ENCODE peak calls at places on chromosomes 11 and 22, in four cellular contexts. A, H, U and K are unnamed samples.

GRCh38 chr11:71462726-71463125 is 9.7 kb downstream of the NADSYN1 start:
- DNase-seq in A (no peak), H (no peak), U (no peak), K (no peak)

GRCh38 chr11:126634963-126635362 is 279.5 kb downstream of the ST3GAL4 start:
- DNase-seq in H (no peak), A (no peak), U (no peak), K (no peak)

GRCh38 chr11:110601941-110602340 is 110.3 kb downstream of the ARHGAP20 start:
- DNase-seq in A (no peak), U (no peak), H (no peak), K (no peak)

GRCh38 chr22:36369922-36370781 is 17.6 kb downstream of the MYH9 start:
- DNase-seq in U (peak; percentile 74), A (peak; percentile 57), H (peak; percentile 65), K (no peak)

GRCh38 chr22:23315341-23315917 is 135.1 kb downstream of the BCR start:
- DNase-seq in H (peak; percentile 87), A (peak; percentile 84), U (peak; percentile 68), K (peak; percentile 23)

GRCh38 chr22:22730655-22731373 is 86.4 kb downstream of the GGTLC2 start:
- DNase-seq in A (no peak), U (no peak), H (no peak), K (no peak)

GRCh38 chr11:121936781-121937447 is 179.1 kb downstream of the BLID start:
- DNase-seq in A (no peak), U (peak; percentile 27), H (peak; percentile 94), K (no peak)

GRCh38 chr22:50278461-50278860 is 8.3 kb upstream of the MAPK11 start:
- DNase-seq in U (no peak), A (no peak), H (no peak), K (no peak)

GRCh38 chr11:114256176-114256897 is 39.9 kb upstream of the NNMT start:
- DNase-seq in A (peak; percentile 64), H (no peak), U (no peak), K (no peak)

GRCh38 chr11:115197433-115197832 is 306.8 kb downstream of the CADM1 start:
- DNase-seq in U (no peak), H (no peak), A (no peak), K (no peak)

GRCh38 chr11:62242021-62242420 is at the start of gene SCGB1D2:
- DNase-seq in U (no peak), H (no peak), A (peak; percentile 92), K (peak; percentile 56)

GRCh38 chr11:45621541-45621940 is 43.9 kb downstream of the CHST1 start:
- DNase-seq in U (no peak), H (peak; percentile 0), A (no peak), K (no peak)

GRCh38 chr22:45948081-45948648 is 28.8 kb downstream of the WNT7B start:
- DNase-seq in H (no peak), A (no peak), U (no peak), K (no peak)

GRCh38 chr11:12410006-12410728 is 32.8 kb downstream of the PARVA start:
- DNase-seq in A (peak; percentile 62), U (peak; percentile 28), H (peak; percentile 62), K (no peak)

GRCh38 chr11:128188346-128189115 is 398.8 kb downstream of the ETS1 start:
- DNase-seq in U (no peak), A (no peak), H (no peak), K (no peak)